ENCODE peak calls at places on chromosomes 3 and 15, in nine cellular contexts. P, F, L, G, O, R, W, H and S are unnamed samples.

GRCh38 chr3:134037168-134037567 is 7.4 kb upstream of the SLCO2A1 start:
- DNase-seq in P (no peak), F (no peak), L (no peak), G (no peak), O (no peak), R (no peak), W (no peak), H (no peak), S (no peak)

GRCh38 chr3:25306741-25307140 is 121.3 kb upstream of the RARB start:
- DNase-seq in P (no peak), F (no peak), L (no peak), G (no peak), O (no peak), R (no peak), W (no peak), H (no peak), S (no peak)

GRCh38 chr3:124972457-124972856 is 37.9 kb upstream of the MUC13 start:
- DNase-seq in P (no peak), F (no peak), L (no peak), G (no peak), O (peak), R (no peak), W (no peak), H (no peak), S (no peak)

GRCh38 chr15:39887832-39888231 is 32.2 kb downstream of the GPR176 start:
- DNase-seq in P (peak), F (no peak), L (no peak), G (no peak), O (peak), R (no peak), W (no peak), H (peak), S (no peak)

GRCh38 chr15:70234256-70234965 is 136.7 kb upstream of the TLE3 start:
- DNase-seq in P (peak), F (peak), L (no peak), G (no peak), O (no peak), R (no peak), W (peak), H (no peak), S (no peak)

GRCh38 chr15:88864861-88865497 is 30.4 kb downstream of the HAPLN3 start:
- DNase-seq in P (no peak), F (no peak), L (no peak), G (no peak), O (no peak), R (no peak), W (no peak), H (no peak), S (no peak)

GRCh38 chr15:40593588-40594428 is at the start of gene KNL1:
- DNase-seq in P (peak), F (peak), L (peak), G (peak), O (peak), R (peak), W (peak), H (peak), S (peak)

GRCh38 chr3:194132465-194133358 is 3.2 kb upstream of the HES1 start:
- DNase-seq in P (no peak), F (no peak), L (no peak), G (no peak), O (no peak), R (no peak), W (no peak), H (no peak), S (no peak)

GRCh38 chr3:42001777-42002176 is 39.9 kb upstream of the ULK4 start:
- DNase-seq in P (peak), F (no peak), L (no peak), G (no peak), O (no peak), R (no peak), W (no peak), H (no peak), S (no peak)

GRCh38 chr15:84846269-84846668 is 29.1 kb downstream of the ALPK3 start:
- DNase-seq in P (no peak), F (no peak), L (no peak), G (peak), O (no peak), R (no peak), W (no peak), H (no peak), S (no peak)

DNA sequence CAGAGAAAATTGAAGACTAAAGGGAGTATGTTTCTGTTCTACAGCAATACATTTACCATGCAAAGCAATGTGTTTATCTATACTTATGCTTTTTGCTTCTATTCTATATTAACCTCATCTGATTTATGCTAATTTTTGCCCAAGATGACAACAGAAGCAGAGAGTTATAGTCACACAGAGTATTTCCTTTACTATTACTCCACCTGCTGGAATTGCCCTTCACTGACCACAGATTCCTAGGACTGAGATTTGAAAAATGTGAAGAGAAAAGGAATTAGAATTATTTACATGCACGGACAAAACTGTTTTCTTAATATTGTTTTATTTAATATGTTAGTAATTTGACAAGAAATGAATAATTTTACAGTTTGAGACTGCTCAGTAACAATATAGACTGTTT is 745.6 kb downstream of the VGLL3 start:
- DNase-seq in P (no peak), F (no peak), L (no peak), G (no peak), O (no peak), R (no peak), W (no peak), H (no peak), S (no peak)
- TF ChIP-seq CTCF in P (no peak), F (no peak), L (no peak), G (peak), O (peak), R (no peak), W (peak), H (peak), S (no peak)

GRCh38 chr3:31479431-31479830 is 53.3 kb upstream of the STT3B start:
- DNase-seq in P (no peak), F (no peak), L (no peak), G (no peak), O (no peak), R (no peak), W (no peak), H (no peak), S (no peak)
- TF ChIP-seq POLR2A in P (no peak), F (no peak), L (no peak), G (no peak), O (no peak), R (no peak), W (no peak), H (no peak), S (no peak)

GRCh38 chr15:26983822-26984221 is 12.8 kb downstream of the GABRG3 start:
- DNase-seq in P (no peak), F (no peak), L (no peak), G (no peak), O (no peak), R (no peak), W (no peak), H (no peak), S (no peak)
- TF ChIP-seq CTCF in P (no peak), F (no peak), L (no peak), G (no peak), O (no peak), R (no peak), W (no peak), H (no peak), S (no peak)

GRCh38 chr3:130854208-130854864 is 39.5 kb upstream of the ATP2C1 start:
- DNase-seq in P (no peak), F (no peak), L (no peak), G (no peak), O (no peak), R (no peak), W (no peak), H (no peak), S (no peak)
- TF ChIP-seq POLR2A in P (no peak), F (no peak), L (no peak), G (no peak), O (no peak), R (no peak), W (no peak), H (no peak), S (no peak)

GRCh38 chr15:71387825-71388224 is 272.6 kb downstream of the THSD4 start:
- DNase-seq in P (no peak), F (no peak), L (no peak), G (no peak), O (no peak), R (no peak), W (no peak), H (no peak), S (no peak)
- TF ChIP-seq CTCF in P (no peak), F (no peak), L (no peak), G (no peak), O (no peak), R (no peak), W (no peak), H (no peak), S (no peak)

GRCh38 chr15:33154366-33155166 is 39.9 kb downstream of the FMN1 start:
- DNase-seq in P (peak), F (peak), L (no peak), G (peak), O (peak), R (no peak), W (no peak), H (no peak), S (no peak)
- TF ChIP-seq POLR2A in P (no peak), F (no peak), L (no peak), G (no peak), O (peak), R (no peak), W (no peak), H (no peak), S (no peak)

GRCh38 chr3:157166559-157166958 is 6.6 kb upstream of the CCNL1 start:
- DNase-seq in P (no peak), F (no peak), L (no peak), G (no peak), O (no peak), R (no peak), W (no peak), H (no peak), S (no peak)
- TF ChIP-seq CTCF in P (no peak), F (no peak), L (no peak), G (no peak), O (no peak), R (no peak), W (no peak), H (no peak), S (no peak)

GRCh38 chr3:38137615-38138346 is 680 bp upstream of the MYD88 start:
- DNase-seq in P (no peak), F (no peak), L (no peak), G (no peak), O (peak), R (no peak), W (peak), H (no peak), S (peak)

GRCh38 chr3:38136272-38136806 is 588 bp downstream of the ACAA1 start:
- DNase-seq in P (peak), F (no peak), L (peak), G (no peak), O (peak), R (no peak), W (no peak), H (no peak), S (no peak)

GRCh38 chr3:38139191-38139590 is 730 bp downstream of the MYD88 start:
- DNase-seq in P (no peak), F (peak), L (no peak), G (no peak), O (no peak), R (no peak), W (no peak), H (no peak), S (no peak)

GRCh38 chr3:38138347-38139190 is at the start of gene MYD88:
- DNase-seq in P (peak), F (peak), L (peak), G (peak), O (peak), R (peak), W (peak), H (peak), S (peak)

GRCh38 chr3:38136807-38137614 is at the start of gene ACAA1:
- DNase-seq in P (peak), F (peak), L (peak), G (peak), O (peak), R (peak), W (peak), H (peak), S (peak)
- TF ChIP-seq POLR2A in P (peak), F (no peak), L (peak), G (peak), O (peak), R (peak), W (peak), H (peak), S (peak)

DNA sequence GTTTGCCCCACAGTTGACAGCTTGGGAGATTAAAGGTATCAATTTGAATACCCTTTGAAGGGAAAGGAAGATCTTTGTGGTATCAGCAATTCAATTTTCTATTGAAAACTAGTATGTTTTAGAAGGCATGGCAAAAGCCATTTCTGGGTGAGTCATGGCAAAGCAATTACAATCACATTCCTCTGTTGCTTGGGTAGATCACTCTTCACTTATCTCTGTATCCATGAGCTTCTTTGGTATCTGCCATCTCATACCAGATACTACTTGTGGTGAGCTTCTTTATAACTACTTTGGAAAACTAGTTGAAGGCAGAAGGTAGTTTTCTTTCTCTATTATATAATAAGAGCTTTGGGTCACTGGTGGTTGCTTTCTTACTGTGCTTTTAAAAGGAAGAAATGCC is 28.3 kb upstream of the LSAMP start:
- DNase-seq in P (peak), F (no peak), L (no peak), G (no peak), O (no peak), R (no peak), W (no peak), H (no peak), S (no peak)
- TF ChIP-seq CTCF in P (no peak), F (no peak), L (no peak), G (no peak), O (no peak), R (no peak), W (no peak), H (no peak), S (no peak)

DNA sequence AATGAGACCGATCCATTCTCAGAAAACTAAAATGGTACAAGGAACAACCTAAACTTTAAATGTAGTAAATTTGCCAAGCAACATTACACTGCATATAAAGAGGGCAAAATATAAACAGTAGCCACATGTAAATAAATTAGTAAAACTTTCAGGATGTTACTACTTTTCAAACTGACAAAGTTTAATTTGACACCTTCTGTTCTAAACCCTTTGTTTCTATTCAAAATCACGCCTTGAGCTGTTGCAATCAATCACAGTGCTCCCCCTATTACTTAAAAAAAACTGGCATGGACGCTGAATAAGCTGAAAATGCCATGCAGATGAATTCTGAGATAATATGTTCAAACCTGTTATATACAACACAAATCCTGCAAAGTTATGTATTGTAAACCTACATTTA is 69.3 kb downstream of the SATB1 start:
- DNase-seq in P (no peak), F (no peak), L (no peak), G (no peak), O (no peak), R (no peak), W (no peak), H (no peak), S (no peak)
- TF ChIP-seq POLR2A in P (no peak), F (no peak), L (no peak), G (no peak), O (no peak), R (no peak), W (no peak), H (no peak), S (no peak)